ENCODE peak calls at places on chromosomes 5 and 9, in seven cellular contexts. T, V, L, U, I, M and W are unnamed samples.

GRCh38 chr5:83721878-83722779 is 1.5 kb upstream of the HAPLN1 start:
- DNase-seq in U (no peak), T (peak; percentile 63), L (peak; percentile 43), I (peak; percentile 33), M (peak; percentile 11), V (peak; percentile 85), W (peak; percentile 46)

GRCh38 chr5:14569948-14570691 is 11.5 kb upstream of the OTULINL start:
- DNase-seq in U (no peak), V (no peak), L (no peak), M (no peak), T (no peak), I (no peak), W (no peak)

GRCh38 chr5:16502866-16503265 is 37.3 kb upstream of the ZNF622 start:
- DNase-seq in L (no peak), V (no peak), I (no peak), T (peak; percentile 9), M (no peak), U (no peak), W (no peak)

GRCh38 chr5:62139741-62140140 is 166.3 kb upstream of the KIF2A start:
- DNase-seq in L (no peak), I (no peak), T (no peak), M (no peak), U (no peak), V (no peak), W (no peak)

GRCh38 chr5:82676663-82677062 is 398.5 kb upstream of the RPS23 start:
- DNase-seq in M (no peak), V (no peak), T (no peak), I (no peak), U (no peak), L (no peak), W (no peak)

GRCh38 chr9:77832647-77833046 is 184.5 kb upstream of the GNA14 start:
- DNase-seq in M (no peak), I (no peak), L (peak; percentile 77), U (no peak), T (no peak), V (no peak), W (no peak)

GRCh38 chr9:92141144-92142129 is 26.2 kb upstream of the SPTLC1 start:
- DNase-seq in M (no peak), T (no peak), L (peak; percentile 76), U (no peak), I (no peak), V (peak; percentile 79), W (no peak)

GRCh38 chr9:113545068-113545467 is 81.5 kb downstream of the RGS3 start:
- DNase-seq in U (no peak), M (no peak), I (no peak), V (no peak), L (no peak), T (no peak), W (no peak)

GRCh38 chr9:119044801-119045200 is 324.4 kb downstream of the BRINP1 start:
- DNase-seq in T (no peak), L (no peak), U (no peak), I (no peak), V (no peak), M (no peak), W (no peak)

GRCh38 chr5:121366515-121366914 is 485.2 kb upstream of the FTMT start:
- DNase-seq in I (no peak), T (peak; percentile 80), L (no peak), U (no peak), M (peak; percentile 16), V (no peak), W (peak; percentile 18)

GRCh38 chr9:72856985-72857631 is 95.7 kb downstream of the ALDH1A1 start:
- DNase-seq in T (peak; percentile 56), L (no peak), M (peak; percentile 16), V (peak; percentile 18), U (no peak), I (peak; percentile 64), W (peak; percentile 31)

GRCh38 chr9:5838884-5839571 is 6.1 kb upstream of the ERMP1 start:
- DNase-seq in I (no peak), M (no peak), V (no peak), T (peak; percentile 64), L (no peak), U (no peak), W (no peak)

GRCh38 chr5:77230727-77231469 is 20.4 kb downstream of the PDE8B start:
- DNase-seq in T (peak; percentile 28), L (no peak), V (no peak), M (no peak), I (no peak), U (no peak), W (no peak)

GRCh38 chr5:13946111-13946510 is 1.6 kb upstream of the DNAH5 start:
- DNase-seq in L (no peak), V (no peak), I (no peak), U (no peak), T (peak; percentile 10), M (no peak), W (peak; percentile 60)

GRCh38 chr5:337565-338130 is 16.1 kb downstream of the AHRR start:
- DNase-seq in I (no peak), T (peak; percentile 45), U (no peak), V (peak; percentile 33), L (no peak), M (no peak), W (no peak)

GRCh38 chr9:109251080-109251775 is 69.6 kb downstream of the EPB41L4B start:
- DNase-seq in V (no peak), T (peak; percentile 65), L (peak; percentile 77), I (no peak), M (no peak), U (no peak), W (no peak)

GRCh38 chr9:68505681-68506409 is 34.8 kb downstream of the TMEM252 start:
- DNase-seq in M (no peak), V (no peak), T (no peak), I (no peak), U (no peak), L (no peak), W (no peak)

GRCh38 chr9:77471572-77471971 is 176.6 kb downstream of the GNA14 start:
- DNase-seq in T (no peak), I (no peak), V (no peak), L (no peak), M (no peak), U (no peak), W (no peak)

GRCh38 chr5:73032635-73033034 is 76.8 kb downstream of the FCHO2 start:
- DNase-seq in I (no peak), M (no peak), U (no peak), V (no peak), T (no peak), L (no peak), W (no peak)

GRCh38 chr9:137286980-137287383 is 9.5 kb downstream of the TOR4A start:
- DNase-seq in T (peak; percentile 59), I (no peak), L (peak; percentile 40), M (no peak), U (no peak), V (peak; percentile 86), W (no peak)
- TF ChIP-seq CTCF in T (peak; percentile 55), I (no peak), L (no peak), M (peak; percentile 60), U (no peak), V (peak; percentile 59), W (peak; percentile 32)

DNA sequence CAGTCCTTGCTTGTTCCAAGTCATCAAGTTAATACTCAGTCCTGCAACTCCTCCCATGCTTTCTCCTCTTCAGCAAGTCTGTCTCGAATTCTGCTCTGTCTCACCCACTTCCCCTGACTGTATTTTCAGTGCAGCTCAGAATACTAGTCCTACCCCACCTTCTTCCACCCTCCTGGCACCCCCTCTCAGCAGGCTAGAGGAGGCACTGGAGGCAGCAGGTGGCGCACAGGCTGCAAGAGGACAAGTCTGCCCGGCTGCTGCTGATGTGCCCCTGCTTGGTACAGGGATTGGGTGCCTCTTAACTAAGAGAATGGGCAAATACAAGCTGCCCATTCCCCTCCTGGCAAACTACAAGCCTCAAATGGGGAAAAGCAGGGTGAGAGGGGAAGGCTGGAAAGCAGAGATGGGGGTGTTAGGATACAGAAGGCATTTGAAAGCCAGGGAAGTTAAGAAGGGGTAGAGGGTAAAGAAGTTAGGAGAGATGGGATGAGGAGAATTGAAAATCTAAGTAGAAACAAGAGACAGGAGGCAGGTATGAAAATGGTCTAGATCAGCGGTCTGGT is 5.0 kb downstream of the TLN1 start:
- DNase-seq in I (no peak), M (no peak), T (peak; percentile 51), U (peak; percentile 49), V (no peak), L (no peak), W (no peak)
- TF ChIP-seq CTCF in I (no peak), M (peak; percentile 21), T (peak; percentile 36), U (peak; percentile 17), V (peak; percentile 29), L (no peak), W (peak; percentile 27)

DNA sequence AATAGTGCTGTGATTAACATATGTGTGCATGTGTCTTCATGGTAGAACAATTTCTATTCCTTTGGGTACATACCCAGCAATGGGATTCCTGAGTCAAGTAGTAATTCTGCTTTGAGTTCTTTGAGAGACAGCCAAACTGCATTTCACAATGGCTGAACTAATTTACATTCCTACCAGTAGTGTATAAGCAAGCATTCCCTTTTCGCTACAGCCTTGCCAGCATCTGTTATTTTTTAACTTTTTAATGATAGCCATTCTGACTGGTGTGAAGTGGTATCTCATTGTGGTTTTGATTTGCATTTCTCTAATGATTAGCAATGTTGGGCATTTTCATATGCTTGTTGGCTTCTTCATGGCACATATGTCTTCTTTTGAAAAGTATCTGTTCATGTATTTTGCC is 308.5 kb downstream of the ARRDC3 start:
- DNase-seq in V (no peak), I (no peak), L (no peak), U (no peak), M (peak; percentile 70), T (peak; percentile 89), W (peak; percentile 71)
- TF ChIP-seq CTCF in V (peak; percentile 12), I (no peak), L (no peak), U (no peak), M (peak; percentile 48), T (peak; percentile 48), W (peak; percentile 25)

GRCh38 chr5:95823241-95823737 is 763 bp upstream of the GLRX start:
- DNase-seq in M (no peak), I (no peak), T (no peak), L (no peak), U (no peak), V (no peak), W (no peak)

GRCh38 chr5:95824747-95825146 is 2.2 kb upstream of the GLRX start:
- DNase-seq in T (no peak), V (no peak), I (no peak), M (no peak), U (no peak), L (no peak), W (no peak)

GRCh38 chr5:95822408-95823240 is at the start of gene GLRX:
- DNase-seq in V (peak; percentile 63), T (peak; percentile 89), U (peak; percentile 67), I (peak; percentile 80), L (peak; percentile 65), M (peak; percentile 59), W (peak; percentile 56)

GRCh38 chr5:95823738-95824609 is 1.4 kb upstream of the GLRX start:
- DNase-seq in M (peak; percentile 89), V (no peak), L (peak; percentile 70), T (peak; percentile 97), I (peak; percentile 64), U (peak; percentile 70), W (peak; percentile 80)

DNA sequence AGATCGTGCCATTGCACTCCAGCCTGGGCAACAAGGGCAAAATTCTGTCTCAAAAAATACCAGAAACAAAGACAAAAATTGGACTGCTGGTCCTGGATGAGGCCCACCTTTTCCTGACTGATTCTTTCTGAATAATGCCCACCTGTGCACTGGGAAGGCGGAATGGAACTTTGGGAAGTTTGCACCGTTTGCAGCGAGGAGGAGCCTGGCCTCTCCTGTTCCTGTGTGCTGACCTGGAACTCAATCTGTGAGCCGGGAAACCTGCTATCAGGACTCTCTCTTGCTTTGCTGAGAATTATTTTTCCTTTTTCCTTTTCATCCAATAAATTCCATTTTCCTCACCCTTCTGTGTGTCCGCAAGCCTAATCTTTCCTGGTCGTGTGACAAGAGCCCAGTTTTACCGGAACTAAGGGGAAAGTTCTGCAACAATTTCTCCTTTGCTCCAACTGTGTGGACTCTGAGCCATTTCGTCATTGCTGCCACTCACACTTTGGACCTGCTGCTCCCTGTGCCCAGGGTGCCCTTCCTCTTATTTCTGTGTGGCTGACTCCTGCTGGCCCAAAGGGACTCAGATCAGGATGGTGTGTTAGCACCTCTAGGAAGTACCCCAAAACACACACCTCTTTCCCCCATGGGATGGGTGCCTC is 4.5 kb upstream of the GLRX start:
- DNase-seq in L (no peak), U (no peak), M (no peak), I (no peak), V (no peak), T (no peak), W (no peak)
- TF ChIP-seq CTCF in L (no peak), U (no peak), M (no peak), I (no peak), V (no peak), T (no peak), W (no peak)